ENCODE peak calls at places on chromosomes 1 and 21, in six cellular contexts. Z, R, I, Y, V and T are unnamed samples.

GRCh38 chr1:50508040-50508586 is 84.9 kb upstream of the DMRTA2 start:
- DNase-seq in Z (no peak), R (no peak), I (no peak), Y (no peak), V (no peak), T (no peak)

GRCh38 chr1:159009287-159009686 is 420 bp upstream of the IFI16 start:
- DNase-seq in Z (no peak), R (no peak), I (no peak), Y (no peak), V (no peak), T (no peak)

GRCh38 chr1:235253219-235253640 is 74.7 kb downstream of the ARID4B start:
- DNase-seq in Z (no peak), R (peak; percentile 69), I (peak; percentile 43), Y (peak; percentile 24), V (peak; percentile 8), T (no peak)

GRCh38 chr1:145960468-145961108 is 2.8 kb upstream of the LIX1L start:
- DNase-seq in Z (peak; percentile 88), R (peak; percentile 40), I (peak; percentile 56), Y (no peak), V (peak; percentile 67), T (peak; percentile 33)

GRCh38 chr21:38993561-38993960 is 187.8 kb downstream of the ETS2 start:
- DNase-seq in Z (peak; percentile 78), R (no peak), I (no peak), Y (no peak), V (no peak), T (peak; percentile 79)

GRCh38 chr1:85563139-85563538 is 17.4 kb upstream of the CCN1 start:
- DNase-seq in Z (no peak), R (no peak), I (no peak), Y (no peak), V (no peak), T (no peak)

GRCh38 chr1:8120693-8121260 is 94.7 kb upstream of the ERRFI1 start:
- DNase-seq in Z (no peak), R (no peak), I (no peak), Y (no peak), V (no peak), T (no peak)

GRCh38 chr1:11691928-11692711 is 610 bp downstream of the DRAXIN start:
- DNase-seq in Z (no peak), R (no peak), I (no peak), Y (no peak), V (no peak), T (no peak)

GRCh38 chr1:160322831-160323230 is 20.2 kb downstream of the COPA start:
- DNase-seq in Z (no peak), R (no peak), I (no peak), Y (no peak), V (no peak), T (no peak)

GRCh38 chr1:161907266-161907665 is 116.4 kb downstream of the OLFML2B start:
- DNase-seq in Z (no peak), R (no peak), I (no peak), Y (no peak), V (no peak), T (no peak)

GRCh38 chr1:55848906-55849305 is 633.7 kb upstream of the USP24 start:
- DNase-seq in Z (no peak), R (no peak), I (no peak), Y (no peak), V (no peak), T (no peak)

GRCh38 chr1:224333309-224333926 is 3.4 kb upstream of the NVL start:
- DNase-seq in Z (no peak), R (peak; percentile 70), I (peak; percentile 55), Y (no peak), V (no peak), T (no peak)

GRCh38 chr1:109474697-109475096 is 8.4 kb downstream of the SYPL2 start:
- DNase-seq in Z (no peak), R (no peak), I (no peak), Y (no peak), V (no peak), T (no peak)

GRCh38 chr21:42593815-42594157 is 59.6 kb upstream of the PDE9A start:
- DNase-seq in Z (no peak), R (no peak), I (no peak), Y (no peak), V (no peak), T (no peak)

GRCh38 chr1:177505905-177506590 is 335.3 kb downstream of the BRINP2 start:
- DNase-seq in Z (no peak), R (no peak), I (no peak), Y (no peak), V (no peak), T (no peak)

GRCh38 chr1:96487961-96488360 is 233.6 kb upstream of the PTBP2 start:
- DNase-seq in Z (no peak), R (no peak), I (no peak), Y (no peak), V (no peak), T (no peak)

GRCh38 chr1:51671527-51672325 is 54.8 kb downstream of the OSBPL9 start:
- DNase-seq in Z (no peak), R (no peak), I (no peak), Y (no peak), V (no peak), T (no peak)

GRCh38 chr1:17200756-17201155 is 4.2 kb upstream of the PADI1 start:
- DNase-seq in Z (no peak), R (no peak), I (no peak), Y (no peak), V (no peak), T (no peak)

GRCh38 chr1:89732643-89733222 is 88.1 kb upstream of the LRRC8D start:
- DNase-seq in Z (no peak), R (no peak), I (no peak), Y (no peak), V (no peak), T (no peak)

GRCh38 chr1:63593887-63594617 is 841 bp downstream of the PGM1 start:
- DNase-seq in Z (peak; percentile 72), R (peak; percentile 33), I (peak; percentile 69), Y (peak; percentile 65), V (peak; percentile 32), T (peak; percentile 7)

GRCh38 chr1:3319874-3320245 is 134.6 kb upstream of the ARHGEF16 start:
- DNase-seq in Z (no peak), R (peak; percentile 71), I (peak; percentile 73), Y (peak; percentile 20), V (no peak), T (no peak)